ENCODE peak calls at places on chromosomes 2 and 18, in four cellular contexts. E is osteoblast, A is A549, B is coronary artery. J is an unnamed sample.

GRCh38 chr18:44290366-44290855 is 390.3 kb upstream of the SETBP1 start:
- DNase-seq in A (no peak), E (no peak), B (no peak), J (no peak)

GRCh38 chr2:232974431-232974830 is 38.6 kb downstream of the NGEF start:
- DNase-seq in B (no peak), A (no peak), E (no peak), J (peak)

GRCh38 chr2:10317646-10318045 is 14.9 kb downstream of the HPCAL1 start:
- DNase-seq in B (no peak), E (no peak), A (no peak), J (no peak)

GRCh38 chr2:18754286-18754685 is 164.9 kb upstream of the NT5C1B start:
- DNase-seq in E (no peak), B (no peak), A (no peak), J (no peak)

GRCh38 chr2:8479298-8479697 is 202.6 kb upstream of the ID2 start:
- DNase-seq in B (no peak), E (no peak), A (no peak), J (no peak)

GRCh38 chr2:228543117-228543516 is 361.6 kb upstream of the SPHKAP start:
- DNase-seq in E (no peak), B (no peak), A (no peak), J (no peak)

GRCh38 chr2:212249451-212249850 is 289.2 kb downstream of the ERBB4 start:
- DNase-seq in E (no peak), B (no peak), A (no peak), J (no peak)

GRCh38 chr2:62340981-62341624 is 145.2 kb downstream of the B3GNT2 start:
- DNase-seq in B (no peak), E (no peak), A (no peak), J (no peak)

GRCh38 chr2:71556811-71557210 is 103.5 kb downstream of the DYSF start:
- DNase-seq in B (no peak), E (peak), A (no peak), J (peak)

GRCh38 chr2:213251618-213252017 is 32.6 kb upstream of the SPAG16 start:
- DNase-seq in B (no peak), E (peak), A (peak), J (no peak)

GRCh38 chr18:35776481-35776880 is 194.9 kb downstream of the GALNT1 start:
- DNase-seq in E (peak), A (no peak), B (no peak), J (no peak)

GRCh38 chr18:63177822-63178525 is 141.6 kb downstream of the BCL2 start:
- DNase-seq in A (no peak), E (no peak), B (no peak), J (no peak)

GRCh38 chr2:241463276-241464135 is 44.9 kb downstream of the STK25 start:
- DNase-seq in B (no peak), E (peak), A (no peak), J (no peak)

GRCh38 chr2:191686658-191687057 is 8.7 kb downstream of the NABP1 start:
- DNase-seq in E (no peak), A (no peak), B (no peak), J (no peak)
- H3K4me3 ChIP-seq in E (no peak), A (no peak), B (no peak), J (no peak)

DNA sequence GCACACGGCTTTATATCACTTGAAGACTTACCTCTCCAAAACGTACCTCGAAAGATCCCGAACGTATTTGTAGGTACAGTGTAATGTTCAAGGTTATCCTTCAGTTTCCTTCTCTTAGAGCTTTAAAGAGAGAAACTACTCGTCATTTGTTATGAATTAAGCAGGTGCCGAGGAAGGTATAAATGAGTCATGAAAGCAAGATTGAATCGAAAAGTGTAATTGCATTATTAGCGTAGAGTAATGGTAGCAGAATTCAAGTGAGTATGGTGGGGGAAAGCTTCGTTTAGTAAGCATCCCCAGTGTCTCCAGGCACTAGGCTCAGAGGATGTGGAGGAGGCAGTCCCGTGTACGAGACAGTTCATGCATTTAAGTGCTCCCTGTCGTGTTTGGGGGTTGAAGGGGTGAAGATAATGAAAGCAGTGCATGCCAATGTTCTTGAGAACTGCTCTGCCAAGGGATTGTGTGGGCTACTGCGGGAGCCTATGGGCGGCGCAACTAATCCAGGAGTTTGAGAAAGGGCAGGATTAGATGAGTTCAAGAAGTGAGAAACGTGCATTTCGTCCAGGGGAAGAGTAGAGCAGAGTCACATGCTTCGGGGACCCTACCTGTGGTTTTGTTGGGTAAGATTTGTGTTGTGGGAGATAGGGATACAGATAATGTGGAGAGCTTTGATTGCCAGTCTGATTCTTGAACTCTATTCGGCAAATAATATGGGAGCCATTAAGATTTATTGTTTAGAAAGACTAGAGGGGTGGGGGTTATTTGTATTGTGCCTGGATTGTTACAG is 902 bp downstream of the POLR1B start:
- DNase-seq in E (no peak), B (no peak), A (peak), J (no peak)
- H3K27ac ChIP-seq in E (no peak), B (no peak), A (peak), J (no peak)

GRCh38 chr2:117587310-117587709 is 227.2 kb upstream of the DDX18 start:
- DNase-seq in B (no peak), E (no peak), A (no peak), J (no peak)
- TF ChIP-seq CTCF in B (no peak), E (no peak), A (no peak), J (no peak)

GRCh38 chr2:54403512-54404238 is 52.5 kb upstream of the SPTBN1 start:
- DNase-seq in B (no peak), A (no peak), E (no peak), J (no peak)
- H3K4me3 ChIP-seq in B (no peak), A (no peak), E (no peak), J (no peak)

GRCh38 chr18:48612917-48613316 is 74.1 kb downstream of the CTIF start:
- DNase-seq in B (no peak), A (no peak), E (no peak), J (peak)

GRCh38 chr18:48613589-48613988 is 74.8 kb downstream of the CTIF start:
- DNase-seq in E (peak), A (no peak), B (no peak), J (peak)

GRCh38 chr18:48611196-48611595 is 72.4 kb downstream of the CTIF start:
- DNase-seq in B (no peak), A (no peak), E (no peak), J (no peak)

GRCh38 chr18:48611785-48612480 is 73.1 kb downstream of the CTIF start:
- DNase-seq in E (peak), B (no peak), A (no peak), J (no peak)

DNA sequence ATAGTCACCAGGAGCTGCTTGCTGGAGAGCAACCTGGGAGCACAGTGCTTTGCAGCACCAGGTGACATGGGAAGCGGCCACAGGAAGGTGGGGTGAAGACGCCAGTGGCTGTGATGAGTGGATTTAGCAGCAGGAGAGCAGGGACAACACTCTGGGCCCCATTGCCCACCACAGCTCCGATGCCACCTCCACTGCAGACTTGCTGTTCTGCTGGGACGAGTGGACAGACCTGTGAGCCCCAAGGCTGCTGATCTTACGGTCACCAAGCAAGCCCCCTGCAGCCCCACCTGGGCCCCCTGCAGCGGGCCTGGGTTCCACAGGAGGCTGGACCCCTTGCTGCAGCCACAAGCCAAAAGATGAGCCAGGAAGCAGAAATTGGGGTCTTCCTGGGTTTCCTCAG is 73.7 kb downstream of the CTIF start:
- DNase-seq in A (no peak), E (no peak), B (no peak), J (no peak)
- H3K27ac ChIP-seq in A (no peak), E (no peak), B (peak), J (no peak)

DNA sequence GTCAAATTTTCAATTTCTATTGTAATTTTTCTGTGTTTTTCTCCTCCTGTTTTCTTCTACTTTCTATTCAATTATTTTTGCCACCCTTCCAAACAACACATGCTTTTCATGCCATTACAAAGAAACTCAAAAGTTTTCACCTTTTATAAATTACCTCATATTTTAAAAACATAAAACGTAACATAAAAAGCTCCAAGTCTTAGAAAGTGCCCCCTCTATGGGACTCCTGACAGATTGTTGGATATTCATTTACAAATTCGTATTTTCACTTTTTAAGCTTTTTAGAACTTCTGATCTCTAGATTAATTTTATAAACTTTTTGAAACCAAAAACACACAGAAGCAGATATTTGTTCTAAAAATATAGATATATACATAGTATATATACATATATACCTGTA is 1.6 kb downstream of the COL5A2 start:
- DNase-seq in E (no peak), B (no peak), A (peak), J (no peak)
- TF ChIP-seq CTCF in E (peak), B (no peak), A (peak), J (peak)